ENCODE peak calls at places on chromosomes 11 and 22, in ten cellular contexts. K is amygdala; C is WTC11; N is EH; G is GM10248; U is mesothelial cell of epicardium; M is stimulated activated naive CD4-positive, alpha-beta T cell; D is astrocyte of the spinal cord; O is SW480; I is COLO829. T is an unnamed sample.

GRCh38 chr11:69301033-69301490 is 7.1 kb downstream of the MYEOV start:
- DNase-seq in K (no peak), C (no peak), N (no peak), G (no peak), U (no peak), M (no peak), D (no peak), O (no peak), I (no peak), T (no peak)

GRCh38 chr11:45609902-45610301 is 55.5 kb downstream of the CHST1 start:
- DNase-seq in K (no peak), C (no peak), N (no peak), G (no peak), U (no peak), M (no peak), D (no peak), O (no peak), I (no peak), T (no peak)

GRCh38 chr11:108593214-108593909 is at the start of gene EXPH5:
- DNase-seq in K (peak; percentile 32), C (peak; percentile 98), N (peak; percentile 70), G (peak; percentile 90), U (peak; percentile 73), M (peak; percentile 88), D (peak; percentile 63), O (peak; percentile 100), I (peak; percentile 35), T (peak; percentile 98)

GRCh38 chr11:130587658-130588057 is 139.2 kb downstream of the ADAMTS15 start:
- DNase-seq in K (no peak), C (no peak), N (no peak), G (no peak), U (no peak), M (no peak), D (no peak), O (no peak), I (no peak), T (no peak)

GRCh38 chr11:62048101-62048500 is 75.7 kb upstream of the INCENP start:
- DNase-seq in K (no peak), C (no peak), N (peak; percentile 80), G (no peak), U (no peak), M (no peak), D (no peak), O (no peak), I (no peak), T (peak; percentile 62)

GRCh38 chr22:39070186-39070585 is 6.9 kb upstream of the APOBEC3G start:
- DNase-seq in K (no peak), C (no peak), N (no peak), G (no peak), U (no peak), M (no peak), D (no peak), O (no peak), I (no peak), T (no peak)

GRCh38 chr11:122405788-122406341 is 249.7 kb upstream of the UBASH3B start:
- DNase-seq in K (no peak), C (no peak), N (no peak), G (no peak), U (no peak), M (no peak), D (no peak), O (no peak), I (no peak), T (no peak)

GRCh38 chr22:27135582-27135981 is 478.2 kb downstream of the MIAT start:
- DNase-seq in K (no peak), C (no peak), N (peak; percentile 82), G (no peak), U (no peak), M (no peak), D (peak; percentile 64), O (peak; percentile 46), I (no peak), T (no peak)

GRCh38 chr11:117856252-117856651 is 20.2 kb downstream of the FXYD6 start:
- DNase-seq in K (no peak), C (no peak), N (no peak), G (no peak), U (peak; percentile 19), M (no peak), D (no peak), O (no peak), I (no peak), T (no peak)

GRCh38 chr11:15493921-15494630 is 379.4 kb downstream of the INSC start:
- DNase-seq in K (no peak), C (no peak), N (no peak), G (no peak), U (no peak), M (no peak), D (peak; percentile 47), O (peak; percentile 20), I (no peak), T (peak; percentile 9)

GRCh38 chr11:61746654-61747388 is 5.6 kb upstream of the MYRF start:
- DNase-seq in K (no peak), C (no peak), N (no peak), G (no peak), U (no peak), M (no peak), D (no peak), O (no peak), I (no peak), T (no peak)

GRCh38 chr11:93039841-93040240 is 70.4 kb downstream of the MTNR1B start:
- DNase-seq in K (no peak), C (no peak), N (no peak), G (no peak), U (no peak), M (no peak), D (no peak), O (no peak), I (no peak), T (peak; percentile 41)

GRCh38 chr11:1151366-1152315 is 6.1 kb upstream of the MUC5AC start:
- DNase-seq in K (no peak), C (no peak), N (no peak), G (peak; percentile 9), U (no peak), M (no peak), D (no peak), O (no peak), I (no peak), T (no peak)

GRCh38 chr11:83037877-83038276 is 33.8 kb downstream of the RAB30 start:
- DNase-seq in K (no peak), C (no peak), N (peak; percentile 85), G (no peak), U (no peak), M (no peak), D (peak; percentile 49), O (no peak), I (no peak), T (no peak)

GRCh38 chr11:27282806-27283205 is 80.2 kb downstream of the CCDC34 start:
- DNase-seq in K (no peak), C (no peak), N (peak; percentile 72), G (no peak), U (no peak), M (no peak), D (peak; percentile 73), O (no peak), I (no peak), T (no peak)

GRCh38 chr11:123083623-123084029 is 21.7 kb upstream of the HSPA8 start:
- DNase-seq in K (no peak), C (no peak), N (peak; percentile 97), G (no peak), U (peak; percentile 58), M (peak; percentile 22), D (peak; percentile 97), O (peak; percentile 80), I (peak; percentile 95), T (peak; percentile 94)

GRCh38 chr11:71453911-71454304 is 905 bp downstream of the NADSYN1 start:
- DNase-seq in K (no peak), C (no peak), N (no peak), G (no peak), U (no peak), M (no peak), D (no peak), O (no peak), I (no peak), T (peak; percentile 39)

GRCh38 chr11:117874910-117875396 is 1.5 kb downstream of the FXYD6 start:
- DNase-seq in K (no peak), C (no peak), N (no peak), G (no peak), U (no peak), M (no peak), D (no peak), O (no peak), I (no peak), T (no peak)

GRCh38 chr11:70641366-70641765 is 243.0 kb downstream of the CTTN start:
- DNase-seq in K (no peak), C (peak; percentile 34), N (no peak), G (no peak), U (no peak), M (no peak), D (no peak), O (no peak), I (no peak), T (no peak)

GRCh38 chr11:19026862-19027261 is 33.7 kb downstream of the MRGPRX2 start:
- DNase-seq in K (no peak), C (no peak), N (no peak), G (no peak), U (no peak), M (no peak), D (no peak), O (no peak), I (no peak), T (no peak)

GRCh38 chr11:17687946-17688670 is 31.3 kb upstream of the MYOD1 start:
- DNase-seq in K (no peak), C (no peak), N (peak; percentile 7), G (no peak), U (no peak), M (no peak), D (no peak), O (no peak), I (no peak), T (no peak)

GRCh38 chr22:28904211-28904808 is 20.9 kb downstream of the ZNRF3 start:
- DNase-seq in K (no peak), C (no peak), N (peak; percentile 74), G (no peak), U (no peak), M (no peak), D (peak; percentile 58), O (no peak), I (no peak), T (no peak)

T was measured in mammary epithelial cell.